ENCODE peak calls at places on chromosome 4, in five cellular contexts. One of them, this sample, is unnamed.

GRCh38 chr4:8532245-8532781 is 47.9 kb upstream of the GPR78 start:
- DNase-seq in adrenal gland: no peak
- DNase-seq in HCT116: no peak
- DNase-seq in tibial nerve: no peak
- DNase-seq in IMR-90: no peak
- DNase-seq in this sample: peak; percentile 37

GRCh38 chr4:132592340-132592739 is 556.8 kb upstream of the PCDH10 start:
- DNase-seq in HCT116: no peak
- DNase-seq in adrenal gland: no peak
- DNase-seq in IMR-90: no peak
- DNase-seq in tibial nerve: no peak
- DNase-seq in this sample: no peak

GRCh38 chr4:165542476-165542875 is 163.7 kb downstream of the CPE start:
- DNase-seq in HCT116: no peak
- DNase-seq in IMR-90: no peak
- DNase-seq in tibial nerve: no peak
- DNase-seq in adrenal gland: no peak
- DNase-seq in this sample: no peak

GRCh38 chr4:94532016-94532789 is 80.5 kb downstream of the PDLIM5 start:
- DNase-seq in tibial nerve: no peak
- DNase-seq in IMR-90: peak; percentile 57
- DNase-seq in HCT116: peak; percentile 68
- DNase-seq in adrenal gland: peak; percentile 30
- DNase-seq in this sample: no peak

GRCh38 chr4:69214716-69215115 is at the start of gene UGT2B11:
- DNase-seq in adrenal gland: no peak
- DNase-seq in IMR-90: no peak
- DNase-seq in tibial nerve: no peak
- DNase-seq in HCT116: no peak
- DNase-seq in this sample: no peak

GRCh38 chr4:76977731-76978350 is 28.3 kb downstream of the SEPTIN11 start:
- DNase-seq in tibial nerve: no peak
- DNase-seq in IMR-90: peak; percentile 87
- DNase-seq in HCT116: no peak
- DNase-seq in adrenal gland: no peak
- DNase-seq in this sample: no peak

GRCh38 chr4:150230556-150230955 is 152.3 kb downstream of the DCLK2 start:
- DNase-seq in IMR-90: no peak
- DNase-seq in tibial nerve: no peak
- DNase-seq in HCT116: no peak
- DNase-seq in adrenal gland: no peak
- DNase-seq in this sample: no peak

GRCh38 chr4:5884804-5885203 is 8.1 kb downstream of the CRMP1 start:
- DNase-seq in tibial nerve: no peak
- DNase-seq in HCT116: no peak
- DNase-seq in IMR-90: no peak
- DNase-seq in adrenal gland: no peak
- DNase-seq in this sample: no peak

GRCh38 chr4:56959064-56959463 is 18.3 kb downstream of the NOA1 start:
- DNase-seq in adrenal gland: no peak
- DNase-seq in HCT116: no peak
- DNase-seq in IMR-90: no peak
- DNase-seq in tibial nerve: no peak
- DNase-seq in this sample: no peak

DNA sequence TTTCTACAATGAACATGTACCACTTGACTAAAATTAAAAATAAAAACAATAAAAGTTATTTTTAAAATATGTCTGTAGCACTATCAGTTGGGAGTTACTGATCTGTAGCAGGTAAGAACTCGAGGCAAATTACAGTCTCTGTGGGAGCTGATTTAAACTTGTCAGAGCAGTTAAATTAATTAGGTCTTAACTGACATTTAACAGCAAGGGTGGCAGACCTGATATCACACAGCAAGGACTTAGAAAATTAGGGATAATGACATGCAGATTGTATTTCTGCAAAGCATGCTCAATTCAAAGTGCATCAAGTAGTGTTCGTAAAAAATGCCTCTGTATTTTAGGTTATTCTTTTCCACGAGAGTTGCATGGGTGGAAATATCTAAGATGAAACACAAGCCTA is 208.9 kb downstream of the SPATA18 start:
- DNase-seq in HCT116: no peak
- DNase-seq in IMR-90: no peak
- DNase-seq in tibial nerve: no peak
- DNase-seq in adrenal gland: no peak
- DNase-seq in this sample: no peak
- H3K27me3 ChIP-seq in HCT116: no peaks in the 10 kb centered on the region
- H3K27me3 ChIP-seq in IMR-90: no peaks in the 10 kb centered on the region
- H3K27me3 ChIP-seq in tibial nerve: no peaks in the 10 kb centered on the region
- H3K27me3 ChIP-seq in adrenal gland: no peaks in the 10 kb centered on the region
- H3K27me3 ChIP-seq in this sample: no peaks in the 10 kb centered on the region

DNA sequence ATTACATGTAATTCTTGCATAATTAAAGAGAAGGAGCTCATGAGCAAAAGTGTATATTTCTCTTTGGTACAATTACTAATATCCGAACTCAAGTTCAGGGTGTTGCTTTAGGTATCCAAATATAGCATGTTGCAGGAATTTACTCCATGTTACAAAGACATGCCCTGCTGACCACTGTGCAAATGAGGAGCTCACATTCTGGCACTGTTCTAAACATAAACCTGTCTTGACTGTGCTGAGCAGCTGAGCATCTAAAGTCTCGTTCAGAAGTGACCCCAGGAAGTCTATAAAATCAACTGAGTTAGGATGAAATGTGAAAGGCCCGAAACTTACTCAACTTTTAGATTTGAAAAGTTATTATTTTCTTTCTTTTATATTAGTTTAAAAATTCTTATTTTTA is 124.3 kb downstream of the STIM2 start:
- DNase-seq in tibial nerve: no peak
- DNase-seq in IMR-90: no peak
- DNase-seq in adrenal gland: no peak
- DNase-seq in HCT116: no peak
- DNase-seq in this sample: no peak
- H3K27ac ChIP-seq in tibial nerve: no peak overlapping the region
- H3K27ac ChIP-seq in IMR-90: no peak overlapping the region
- H3K27ac ChIP-seq in adrenal gland: no peak overlapping the region
- H3K27ac ChIP-seq in HCT116: no peak overlapping the region
- H3K27ac ChIP-seq in this sample: no peak overlapping the region

GRCh38 chr4:103303011-103303410 is 104.9 kb upstream of the CENPE start:
- DNase-seq in HCT116: no peak
- DNase-seq in tibial nerve: no peak
- DNase-seq in adrenal gland: no peak
- DNase-seq in IMR-90: no peak
- DNase-seq in this sample: no peak

GRCh38 chr4:103305355-103305754 is 107.2 kb upstream of the CENPE start:
- DNase-seq in HCT116: no peak
- DNase-seq in adrenal gland: no peak
- DNase-seq in IMR-90: no peak
- DNase-seq in tibial nerve: no peak
- DNase-seq in this sample: no peak

GRCh38 chr4:103307479-103308042 is 109.4 kb upstream of the CENPE start:
- DNase-seq in HCT116: no peak
- DNase-seq in tibial nerve: no peak
- DNase-seq in IMR-90: no peak
- DNase-seq in adrenal gland: no peak
- DNase-seq in this sample: peak; percentile 31

GRCh38 chr4:103306870-103307345 is 108.8 kb upstream of the CENPE start:
- DNase-seq in HCT116: no peak
- DNase-seq in IMR-90: no peak
- DNase-seq in adrenal gland: no peak
- DNase-seq in tibial nerve: no peak
- DNase-seq in this sample: peak; percentile 61
- TF ChIP-seq POLR2A in HCT116: no peak
- TF ChIP-seq POLR2A in IMR-90: no peak
- TF ChIP-seq POLR2A in adrenal gland: no peak
- TF ChIP-seq POLR2A in tibial nerve: peak; percentile 28
- TF ChIP-seq POLR2A in this sample: no peak

GRCh38 chr4:41647368-41647767 is 101.2 kb downstream of the PHOX2B start:
- DNase-seq in HCT116: no peak
- DNase-seq in IMR-90: no peak
- DNase-seq in adrenal gland: no peak
- DNase-seq in tibial nerve: no peak
- DNase-seq in this sample: no peak

GRCh38 chr4:41646862-41647261 is 101.7 kb downstream of the PHOX2B start:
- DNase-seq in tibial nerve: no peak
- DNase-seq in IMR-90: no peak
- DNase-seq in adrenal gland: no peak
- DNase-seq in HCT116: no peak
- DNase-seq in this sample: no peak

GRCh38 chr4:41645716-41646115 is 102.8 kb downstream of the PHOX2B start:
- DNase-seq in tibial nerve: no peak
- DNase-seq in HCT116: no peak
- DNase-seq in adrenal gland: no peak
- DNase-seq in IMR-90: no peak
- DNase-seq in this sample: no peak

GRCh38 chr4:41644915-41645295 is 103.6 kb downstream of the PHOX2B start:
- DNase-seq in HCT116: no peak
- DNase-seq in tibial nerve: no peak
- DNase-seq in IMR-90: no peak
- DNase-seq in adrenal gland: no peak
- DNase-seq in this sample: no peak

GRCh38 chr4:41644288-41644914 is 104.1 kb downstream of the PHOX2B start:
- DNase-seq in IMR-90: peak; percentile 16
- DNase-seq in tibial nerve: peak; percentile 69
- DNase-seq in HCT116: no peak
- DNase-seq in adrenal gland: peak; percentile 87
- DNase-seq in this sample: peak; percentile 82
- H3K27me3 ChIP-seq in IMR-90: peaks cover 20% of the 10 kb centered on the region
- H3K27me3 ChIP-seq in tibial nerve: peaks cover 7% of the 10 kb centered on the region
- H3K27me3 ChIP-seq in HCT116: no peaks in the 10 kb centered on the region
- H3K27me3 ChIP-seq in adrenal gland: no peaks in the 10 kb centered on the region
- H3K27me3 ChIP-seq in this sample: no peaks in the 10 kb centered on the region

GRCh38 chr4:112706840-112707207 is 69.9 kb downstream of the LARP7 start:
- DNase-seq in HCT116: no peak
- DNase-seq in adrenal gland: no peak
- DNase-seq in tibial nerve: no peak
- DNase-seq in IMR-90: no peak
- DNase-seq in this sample: no peak
- H3K27ac ChIP-seq in HCT116: no peak overlapping the region
- H3K27ac ChIP-seq in adrenal gland: no peak overlapping the region
- H3K27ac ChIP-seq in tibial nerve: no peak overlapping the region
- H3K27ac ChIP-seq in IMR-90: no peak overlapping the region
- H3K27ac ChIP-seq in this sample: no peak overlapping the region

DNA sequence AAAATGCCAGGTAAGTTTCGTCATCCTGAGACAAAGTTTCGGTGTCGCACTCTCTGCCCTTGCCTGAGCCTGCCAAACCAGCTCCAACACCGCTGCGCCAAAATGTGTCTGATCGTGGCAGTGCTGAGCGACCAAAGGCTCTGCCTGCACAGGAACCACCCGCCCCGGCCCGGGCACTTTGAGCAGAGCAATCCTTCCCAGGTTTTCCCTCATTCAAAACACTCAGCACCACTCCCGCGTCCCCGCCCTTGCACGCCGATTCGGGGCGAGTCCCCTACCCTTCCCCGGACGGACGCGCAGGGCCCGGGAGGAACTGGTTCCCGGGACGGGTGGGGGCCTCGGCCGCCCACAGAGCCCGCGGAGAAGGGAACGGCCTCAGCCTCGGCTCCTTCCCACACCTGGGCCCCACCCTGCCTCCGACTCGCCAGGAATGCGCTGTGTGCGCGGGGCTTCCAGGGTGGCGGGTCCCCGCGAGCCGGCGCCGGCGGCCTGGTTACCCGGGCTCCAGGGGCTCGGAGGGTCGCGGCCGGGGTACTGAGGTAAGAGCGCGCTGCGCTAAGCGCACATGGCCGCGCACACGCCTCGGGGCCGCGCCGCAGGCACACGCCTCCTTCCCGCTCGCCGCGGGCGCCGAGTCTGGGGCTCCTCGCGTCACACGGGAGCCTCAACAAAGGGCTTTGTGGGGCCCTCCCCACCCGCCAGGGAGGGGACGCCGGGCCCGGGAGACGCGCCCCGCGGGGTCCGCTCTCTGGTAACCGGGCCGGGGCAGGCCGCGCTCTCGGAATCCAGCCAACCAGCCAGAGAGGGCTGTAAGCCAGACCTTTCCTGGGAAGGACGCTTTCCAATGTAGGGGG is at the start of gene C4orf36:
- DNase-seq in adrenal gland: peak; percentile 54
- DNase-seq in tibial nerve: peak; percentile 53
- DNase-seq in HCT116: peak; percentile 66
- DNase-seq in IMR-90: peak; percentile 18
- DNase-seq in this sample: peak; percentile 89
- TF ChIP-seq POLR2A in adrenal gland: no peak
- TF ChIP-seq POLR2A in tibial nerve: no peak
- TF ChIP-seq POLR2A in HCT116: no peak
- TF ChIP-seq POLR2A in IMR-90: no peak
- TF ChIP-seq POLR2A in this sample: peak; percentile 58

GRCh38 chr4:157791236-157791635 is 381.6 kb downstream of the GASK1B start:
- DNase-seq in tibial nerve: no peak
- DNase-seq in IMR-90: no peak
- DNase-seq in adrenal gland: no peak
- DNase-seq in HCT116: no peak
- DNase-seq in this sample: no peak
- H3K27me3 ChIP-seq in tibial nerve: no peaks in the 10 kb centered on the region
- H3K27me3 ChIP-seq in IMR-90: no peaks in the 10 kb centered on the region
- H3K27me3 ChIP-seq in adrenal gland: no peaks in the 10 kb centered on the region
- H3K27me3 ChIP-seq in HCT116: no peaks in the 10 kb centered on the region
- H3K27me3 ChIP-seq in this sample: no peaks in the 10 kb centered on the region

GRCh38 chr4:186840222-186840701 is 116.6 kb upstream of the FAT1 start:
- DNase-seq in tibial nerve: peak; percentile 82
- DNase-seq in adrenal gland: no peak
- DNase-seq in HCT116: peak; percentile 81
- DNase-seq in IMR-90: peak; percentile 62
- DNase-seq in this sample: no peak
- H3K27ac ChIP-seq in tibial nerve: peak overlapping the region; percentile 91
- H3K27ac ChIP-seq in adrenal gland: no peak overlapping the region
- H3K27ac ChIP-seq in HCT116: peak overlapping the region; percentile 98
- H3K27ac ChIP-seq in IMR-90: peak overlapping the region; percentile 90
- H3K27ac ChIP-seq in this sample: peak overlapping the region; percentile 50

DNA sequence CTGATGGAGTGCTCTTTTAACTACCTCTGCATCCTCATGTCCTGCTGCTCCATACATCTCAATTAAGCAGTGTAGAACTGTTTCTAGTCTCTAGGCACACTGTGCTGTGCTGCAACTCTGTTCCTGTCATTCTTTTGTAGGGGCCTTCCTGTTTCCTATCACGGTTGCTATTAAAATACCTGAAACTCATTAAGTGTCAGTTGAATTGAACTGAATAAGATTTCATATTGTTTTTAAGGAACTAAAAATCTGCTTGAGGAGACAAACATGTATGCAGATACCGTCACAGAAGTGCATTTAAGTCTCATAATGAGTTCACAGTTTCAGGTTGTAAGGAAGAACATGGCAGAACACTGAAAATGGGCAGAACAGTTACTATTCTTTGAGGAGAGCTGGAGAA is 170.1 kb downstream of the LARP7 start:
- DNase-seq in tibial nerve: no peak
- DNase-seq in HCT116: no peak
- DNase-seq in IMR-90: no peak
- DNase-seq in adrenal gland: no peak
- DNase-seq in this sample: no peak
- TF ChIP-seq POLR2A in tibial nerve: no peak
- TF ChIP-seq POLR2A in HCT116: no peak
- TF ChIP-seq POLR2A in IMR-90: no peak
- TF ChIP-seq POLR2A in adrenal gland: no peak
- TF ChIP-seq POLR2A in this sample: no peak